ENCODE peak calls at places on chromosomes 6 and 20, in six cellular contexts. One of them, this sample, is unnamed.

GRCh38 chr20:22578221-22579118 is 5.9 kb downstream of the FOXA2 start:
- DNase-seq in stomach: peak; percentile 51
- DNase-seq in A549: no peak
- DNase-seq in H1: no peak
- DNase-seq in transverse colon: peak; percentile 22
- DNase-seq in sigmoid colon: no peak
- DNase-seq in this sample: no peak

GRCh38 chr6:116298968-116299367 is 19.2 kb upstream of the TSPYL1 start:
- DNase-seq in A549: no peak
- DNase-seq in transverse colon: no peak
- DNase-seq in stomach: no peak
- DNase-seq in H1: no peak
- DNase-seq in sigmoid colon: no peak
- DNase-seq in this sample: no peak

GRCh38 chr6:117976030-117976651 is 69.1 kb downstream of the SLC35F1 start:
- DNase-seq in stomach: no peak
- DNase-seq in transverse colon: no peak
- DNase-seq in sigmoid colon: no peak
- DNase-seq in H1: no peak
- DNase-seq in A549: peak; percentile 2
- DNase-seq in this sample: no peak

GRCh38 chr6:139846538-139847321 is 472.3 kb upstream of the CITED2 start:
- DNase-seq in A549: no peak
- DNase-seq in stomach: no peak
- DNase-seq in transverse colon: peak; percentile 47
- DNase-seq in sigmoid colon: no peak
- DNase-seq in H1: peak; percentile 7
- DNase-seq in this sample: peak; percentile 22

GRCh38 chr6:97097068-97098047 is 172.8 kb downstream of the KLHL32 start:
- DNase-seq in transverse colon: no peak
- DNase-seq in sigmoid colon: no peak
- DNase-seq in stomach: no peak
- DNase-seq in A549: no peak
- DNase-seq in H1: no peak
- DNase-seq in this sample: no peak

GRCh38 chr20:62367483-62368302 is 581 bp upstream of the LAMA5 start:
- DNase-seq in sigmoid colon: peak; percentile 87
- DNase-seq in transverse colon: peak; percentile 60
- DNase-seq in H1: no peak
- DNase-seq in stomach: peak; percentile 60
- DNase-seq in A549: no peak
- DNase-seq in this sample: peak; percentile 89

GRCh38 chr6:147141690-147142308 is 62.4 kb upstream of the STXBP5 start:
- DNase-seq in stomach: no peak
- DNase-seq in transverse colon: no peak
- DNase-seq in H1: no peak
- DNase-seq in A549: no peak
- DNase-seq in sigmoid colon: no peak
- DNase-seq in this sample: no peak

GRCh38 chr20:40757087-40757486 is 68.1 kb upstream of the MAFB start:
- DNase-seq in sigmoid colon: no peak
- DNase-seq in transverse colon: no peak
- DNase-seq in stomach: no peak
- DNase-seq in A549: no peak
- DNase-seq in H1: no peak
- DNase-seq in this sample: no peak

GRCh38 chr6:136738178-136739057 is 53.9 kb downstream of the MAP3K5 start:
- DNase-seq in sigmoid colon: no peak
- DNase-seq in A549: no peak
- DNase-seq in transverse colon: peak; percentile 38
- DNase-seq in stomach: no peak
- DNase-seq in H1: no peak
- DNase-seq in this sample: no peak

GRCh38 chr20:47734870-47735269 is 50.4 kb downstream of the SULF2 start:
- DNase-seq in sigmoid colon: no peak
- DNase-seq in H1: no peak
- DNase-seq in A549: no peak
- DNase-seq in stomach: no peak
- DNase-seq in transverse colon: no peak
- DNase-seq in this sample: no peak
- TF ChIP-seq CTCF in sigmoid colon: no peak
- TF ChIP-seq CTCF in H1: no peak
- TF ChIP-seq CTCF in A549: no peak
- TF ChIP-seq CTCF in stomach: no peak
- TF ChIP-seq CTCF in transverse colon: no peak
- TF ChIP-seq CTCF in this sample: no peak

DNA sequence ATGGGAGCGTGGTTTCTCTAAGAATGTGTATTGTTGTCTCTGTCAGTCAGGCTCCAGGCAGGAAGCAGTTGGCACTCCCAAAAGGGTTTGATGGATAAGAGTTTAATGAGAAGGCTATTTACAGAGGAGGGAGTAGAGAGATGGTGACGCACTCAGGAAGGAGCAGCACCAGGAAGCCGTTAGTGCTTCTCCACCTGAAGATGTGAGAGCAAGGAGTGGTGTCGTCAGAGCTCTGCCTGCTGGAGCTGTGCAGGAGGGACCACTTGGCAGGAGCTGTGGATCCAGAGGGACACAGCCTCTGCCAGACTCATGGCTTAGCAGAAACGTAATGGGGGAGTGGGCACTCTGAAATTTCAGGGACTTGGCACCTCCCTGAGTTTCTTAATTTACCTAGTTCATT is 16.8 kb downstream of the DAAM2 start:
- DNase-seq in transverse colon: no peak
- DNase-seq in stomach: no peak
- DNase-seq in sigmoid colon: no peak
- DNase-seq in A549: no peak
- DNase-seq in H1: no peak
- DNase-seq in this sample: no peak
- TF ChIP-seq EP300 in transverse colon: no peak
- TF ChIP-seq EP300 in stomach: no peak
- TF ChIP-seq EP300 in sigmoid colon: no peak
- TF ChIP-seq EP300 in A549: no peak
- TF ChIP-seq EP300 in H1: no peak
- TF ChIP-seq EP300 in this sample: no peak

GRCh38 chr6:13191461-13191860 is 136.9 kb downstream of the TBC1D7 start:
- DNase-seq in H1: no peak
- DNase-seq in stomach: no peak
- DNase-seq in sigmoid colon: no peak
- DNase-seq in transverse colon: no peak
- DNase-seq in A549: no peak
- DNase-seq in this sample: no peak

GRCh38 chr6:13195826-13196225 is 132.5 kb downstream of the TBC1D7 start:
- DNase-seq in transverse colon: no peak
- DNase-seq in A549: no peak
- DNase-seq in H1: no peak
- DNase-seq in stomach: no peak
- DNase-seq in sigmoid colon: no peak
- DNase-seq in this sample: no peak

GRCh38 chr6:13190391-13190790 is 137.9 kb downstream of the TBC1D7 start:
- DNase-seq in stomach: no peak
- DNase-seq in A549: no peak
- DNase-seq in transverse colon: no peak
- DNase-seq in sigmoid colon: no peak
- DNase-seq in H1: no peak
- DNase-seq in this sample: no peak

GRCh38 chr6:13189710-13190109 is 138.6 kb downstream of the TBC1D7 start:
- DNase-seq in transverse colon: no peak
- DNase-seq in sigmoid colon: no peak
- DNase-seq in stomach: no peak
- DNase-seq in A549: no peak
- DNase-seq in H1: no peak
- DNase-seq in this sample: no peak

DNA sequence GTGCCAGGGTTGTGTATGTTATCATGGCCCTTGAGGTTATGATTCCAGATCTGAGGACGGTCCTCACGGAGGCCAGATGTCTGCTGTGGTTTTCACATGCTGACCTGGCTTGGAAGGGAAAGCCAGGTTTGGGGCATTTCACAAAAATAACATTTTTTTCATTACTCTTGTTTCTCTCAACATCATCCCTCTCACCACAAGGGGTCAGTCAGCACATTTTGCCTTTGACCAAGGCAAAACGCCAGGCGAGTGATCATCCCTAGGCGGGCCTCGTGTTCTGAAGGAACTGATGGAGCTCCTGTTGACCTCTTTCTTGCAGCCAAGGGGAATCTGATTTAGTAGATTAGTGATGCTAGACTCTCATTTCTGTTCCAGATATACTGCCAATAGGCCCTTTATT is 133.5 kb downstream of the TBC1D7 start:
- DNase-seq in H1: peak; percentile 29
- DNase-seq in sigmoid colon: no peak
- DNase-seq in stomach: peak; percentile 40
- DNase-seq in transverse colon: peak; percentile 48
- DNase-seq in A549: peak; percentile 55
- DNase-seq in this sample: peak; percentile 58
- TF ChIP-seq CTCF in H1: peak; percentile 59
- TF ChIP-seq CTCF in sigmoid colon: no peak
- TF ChIP-seq CTCF in stomach: no peak
- TF ChIP-seq CTCF in transverse colon: peak; percentile 39
- TF ChIP-seq CTCF in A549: peak; percentile 59
- TF ChIP-seq CTCF in this sample: peak; percentile 34

GRCh38 chr6:3425574-3425973 is 31.3 kb downstream of the SLC22A23 start:
- DNase-seq in transverse colon: no peak
- DNase-seq in H1: no peak
- DNase-seq in A549: no peak
- DNase-seq in stomach: no peak
- DNase-seq in sigmoid colon: no peak
- DNase-seq in this sample: no peak

GRCh38 chr6:3422457-3422816 is 34.4 kb downstream of the SLC22A23 start:
- DNase-seq in H1: no peak
- DNase-seq in stomach: no peak
- DNase-seq in sigmoid colon: no peak
- DNase-seq in A549: no peak
- DNase-seq in transverse colon: no peak
- DNase-seq in this sample: no peak

GRCh38 chr6:3424185-3424927 is 32.5 kb downstream of the SLC22A23 start:
- DNase-seq in H1: no peak
- DNase-seq in transverse colon: no peak
- DNase-seq in stomach: no peak
- DNase-seq in A549: no peak
- DNase-seq in sigmoid colon: no peak
- DNase-seq in this sample: no peak

GRCh38 chr6:3421763-3422456 is 34.9 kb downstream of the SLC22A23 start:
- DNase-seq in stomach: no peak
- DNase-seq in H1: no peak
- DNase-seq in transverse colon: no peak
- DNase-seq in sigmoid colon: no peak
- DNase-seq in A549: no peak
- DNase-seq in this sample: no peak

DNA sequence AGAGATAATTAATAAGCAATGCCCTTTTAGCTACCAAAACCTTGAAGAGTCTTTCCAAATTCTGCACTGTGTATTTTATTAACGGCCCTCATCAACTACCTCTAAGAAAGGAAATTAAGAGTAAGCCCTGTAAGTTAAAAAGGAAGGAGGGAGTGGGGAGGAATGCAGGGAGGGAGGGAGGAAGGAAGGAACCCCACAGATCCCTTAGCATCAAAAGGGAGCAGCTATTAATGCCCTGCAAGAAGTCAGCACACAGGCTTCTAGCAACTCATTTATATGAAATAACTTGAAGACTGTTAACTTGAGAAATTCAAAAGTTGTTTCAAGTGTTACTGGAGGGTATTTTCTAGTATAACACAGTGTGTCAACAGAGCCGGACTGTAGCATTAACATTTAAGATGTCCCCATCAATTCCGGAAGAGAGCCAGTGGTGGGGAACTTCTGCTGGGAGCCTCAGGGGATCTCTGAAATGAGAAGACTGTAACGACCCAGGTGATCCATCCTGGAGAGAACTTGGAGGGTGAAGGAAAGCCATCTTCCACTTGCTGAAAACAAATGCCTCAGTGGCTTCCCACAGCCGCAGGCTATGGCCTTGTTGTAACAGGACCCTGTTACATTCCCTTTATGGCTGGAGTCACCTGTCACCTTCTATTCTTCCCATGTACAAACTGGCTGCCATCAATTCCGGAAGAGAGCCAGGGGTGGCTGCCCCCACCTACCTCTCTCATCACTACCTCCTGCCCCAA is 33.2 kb downstream of the SLC22A23 start:
- DNase-seq in stomach: no peak
- DNase-seq in A549: no peak
- DNase-seq in H1: no peak
- DNase-seq in sigmoid colon: no peak
- DNase-seq in transverse colon: no peak
- DNase-seq in this sample: no peak
- TF ChIP-seq EP300 in stomach: no peak
- TF ChIP-seq EP300 in A549: no peak
- TF ChIP-seq EP300 in H1: no peak
- TF ChIP-seq EP300 in sigmoid colon: no peak
- TF ChIP-seq EP300 in transverse colon: no peak
- TF ChIP-seq EP300 in this sample: no peak

DNA sequence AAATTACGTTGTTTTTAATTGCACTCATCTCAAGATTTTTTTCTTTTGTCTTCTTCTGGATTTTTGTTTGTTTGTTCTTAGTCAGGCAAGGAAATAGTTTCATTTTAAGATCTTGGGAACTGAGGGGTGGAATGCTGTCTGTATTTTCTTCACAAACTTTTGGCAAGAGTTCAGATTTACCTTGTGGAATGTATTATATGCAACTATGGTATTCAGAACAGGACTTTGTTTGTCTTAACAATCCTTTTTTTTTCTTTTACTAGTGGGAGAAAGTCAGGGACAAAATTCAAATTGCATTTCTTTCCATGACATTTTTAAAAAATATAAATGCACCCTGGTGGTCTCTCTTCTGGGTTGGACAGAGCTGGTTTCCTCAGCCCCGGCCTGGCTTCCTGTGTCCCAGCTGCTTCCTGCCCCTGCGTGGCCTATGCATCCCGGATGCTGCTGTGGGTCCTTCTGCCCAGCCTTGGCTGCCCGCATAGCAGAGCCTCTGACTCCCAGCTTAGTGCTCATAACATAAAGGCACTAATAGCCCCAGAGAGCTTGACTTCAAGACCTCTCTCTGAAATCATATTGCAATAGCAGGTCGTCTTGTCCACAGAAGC is 520.7 kb downstream of the QKI start:
- DNase-seq in stomach: no peak
- DNase-seq in transverse colon: no peak
- DNase-seq in A549: no peak
- DNase-seq in H1: no peak
- DNase-seq in sigmoid colon: no peak
- DNase-seq in this sample: no peak
- TF ChIP-seq CTCF in stomach: no peak
- TF ChIP-seq CTCF in transverse colon: no peak
- TF ChIP-seq CTCF in A549: no peak
- TF ChIP-seq CTCF in H1: no peak
- TF ChIP-seq CTCF in sigmoid colon: no peak
- TF ChIP-seq CTCF in this sample: no peak

GRCh38 chr6:87322304-87323212 is at the start of gene SMIM8:
- DNase-seq in H1: peak; percentile 57
- DNase-seq in stomach: peak; percentile 89
- DNase-seq in A549: peak; percentile 64
- DNase-seq in sigmoid colon: peak; percentile 88
- DNase-seq in transverse colon: peak; percentile 87
- DNase-seq in this sample: peak; percentile 91
- TF ChIP-seq EP300 in H1: peak; percentile 57
- TF ChIP-seq EP300 in stomach: no peak
- TF ChIP-seq EP300 in A549: no peak
- TF ChIP-seq EP300 in sigmoid colon: no peak
- TF ChIP-seq EP300 in transverse colon: no peak
- TF ChIP-seq EP300 in this sample: no peak

DNA sequence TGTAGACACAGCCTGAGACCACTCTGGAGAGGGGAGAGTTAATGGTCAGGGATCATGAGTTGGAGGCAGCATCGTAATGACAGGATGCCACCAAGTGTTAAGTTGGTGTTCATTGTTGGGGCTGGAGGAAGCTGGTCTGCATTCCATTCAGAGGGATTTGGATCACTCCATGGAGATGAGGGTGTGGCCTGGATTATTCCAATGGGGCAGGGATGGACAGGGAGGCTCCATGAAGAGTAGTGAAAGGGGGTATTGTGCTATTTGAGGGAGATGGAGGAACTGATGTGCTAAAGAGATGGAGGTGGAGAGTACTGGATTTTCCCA is 1.1 kb downstream of the SAPCD1 start:
- DNase-seq in sigmoid colon: no peak
- DNase-seq in A549: no peak
- DNase-seq in transverse colon: no peak
- DNase-seq in H1: no peak
- DNase-seq in stomach: no peak
- DNase-seq in this sample: no peak
- TF ChIP-seq CTCF in sigmoid colon: no peak
- TF ChIP-seq CTCF in A549: no peak
- TF ChIP-seq CTCF in transverse colon: no peak
- TF ChIP-seq CTCF in H1: no peak
- TF ChIP-seq CTCF in stomach: no peak
- TF ChIP-seq CTCF in this sample: no peak